ENCODE peak calls at places on chromosomes 11 and 22, in five cellular contexts. L is activated CD8-positive, alpha-beta memory T cell treated with anti-CD3 and anti-CD28 coated beads, Interleukin-2, amount 50 U/mL, for 4 hours; P is dorsolateral prefrontal cortex; D is RWPE1; I is NCI-H510A. K is an unnamed sample.

GRCh38 chr11:68908273-68908672 is 4.6 kb downstream of the IGHMBP2 start:
- DNase-seq in L (no peak), P (no peak), D (no peak), I (no peak), K (no peak)

GRCh38 chr11:126834573-126834972 is 166.0 kb downstream of the KIRREL3 start:
- DNase-seq in L (no peak), P (no peak), D (no peak), I (no peak), K (no peak)

GRCh38 chr22:37953062-37953436 is 352 bp downstream of the C22orf23 start:
- DNase-seq in L (no peak), P (no peak), D (peak; percentile 6), I (no peak), K (no peak)

GRCh38 chr22:21816787-21817496 is 50.5 kb downstream of the MAPK1 start:
- DNase-seq in L (no peak), P (no peak), D (peak; percentile 68), I (no peak), K (no peak)

GRCh38 chr11:104967493-104968364 is 645 bp downstream of the CASP4 start:
- DNase-seq in L (no peak), P (no peak), D (peak; percentile 31), I (no peak), K (no peak)

GRCh38 chr22:43867839-43868652 is 5.7 kb upstream of the SULT4A1 start:
- DNase-seq in L (no peak), P (no peak), D (peak; percentile 36), I (no peak), K (no peak)

GRCh38 chr11:24585192-24585591 is 88.3 kb downstream of the LUZP2 start:
- DNase-seq in L (no peak), P (no peak), D (no peak), I (no peak), K (no peak)

GRCh38 chr22:49994361-49995058 is 18.1 kb downstream of the IL17REL start:
- DNase-seq in L (no peak), P (no peak), D (no peak), I (no peak), K (no peak)

GRCh38 chr22:20787746-20788626 is 14.1 kb downstream of the SERPIND1 start:
- DNase-seq in L (no peak), P (no peak), D (no peak), I (no peak), K (no peak)

GRCh38 chr11:102493524-102493923 is 37.0 kb downstream of the MMP7 start:
- DNase-seq in L (no peak), P (no peak), D (no peak), I (no peak), K (no peak)

GRCh38 chr11:125390949-125391348 is 105.1 kb downstream of the FEZ1 start:
- DNase-seq in L (no peak), P (no peak), D (no peak), I (no peak), K (no peak)

GRCh38 chr11:70507466-70508230 is 109.3 kb downstream of the CTTN start:
- DNase-seq in L (no peak), P (no peak), D (no peak), I (no peak), K (no peak)

GRCh38 chr11:32333335-32333991 is 101.9 kb downstream of the WT1 start:
- DNase-seq in L (peak; percentile 24), P (peak; percentile 36), D (no peak), I (no peak), K (peak; percentile 23)

K was measured in anterior cingulate cortex.